ENCODE peak calls at places on chromosomes 11 and 22, in nine cellular contexts. W is HS-5; M is posterior cingulate gyrus; D is astrocyte; B is effector CD4-positive, alpha-beta T cell; R is caudate nucleus; N is Caki2; P is T-helper 9 cell; Y is HEK293T. T is an unnamed sample.

GRCh38 chr11:689630-690029 is 5.4 kb downstream of the DEAF1 start:
- DNase-seq in W (no peak), M (no peak), D (no peak), B (no peak), R (no peak), N (no peak), P (no peak), Y (no peak), T (no peak)

GRCh38 chr11:113382121-113382520 is 5.5 kb upstream of the ANKK1 start:
- DNase-seq in W (no peak), M (no peak), D (no peak), B (no peak), R (no peak), N (no peak), P (no peak), Y (no peak), T (no peak)

GRCh38 chr11:8241373-8242112 is 22.1 kb downstream of the LMO1 start:
- DNase-seq in W (no peak), M (no peak), D (no peak), B (no peak), R (no peak), N (no peak), P (no peak), Y (no peak), T (no peak)

GRCh38 chr11:47861762-47862161 is 13.6 kb upstream of the NUP160 start:
- DNase-seq in W (no peak), M (no peak), D (peak; percentile 70), B (no peak), R (no peak), N (peak; percentile 73), P (no peak), Y (no peak), T (no peak)

GRCh38 chr11:16153951-16154350 is 202.4 kb downstream of the SOX6 start:
- DNase-seq in W (no peak), M (no peak), D (no peak), B (no peak), R (no peak), N (no peak), P (no peak), Y (no peak), T (no peak)

GRCh38 chr22:31346255-31346732 is at the start of gene PATZ1:
- DNase-seq in W (peak; percentile 28), M (peak; percentile 70), D (peak; percentile 54), B (peak; percentile 81), R (peak; percentile 82), N (peak; percentile 89), P (peak; percentile 72), Y (peak; percentile 82), T (peak; percentile 78)

GRCh38 chr11:132140056-132140455 is 769.6 kb downstream of the NTM start:
- DNase-seq in W (no peak), M (no peak), D (no peak), B (no peak), R (no peak), N (no peak), P (no peak), Y (peak; percentile 18), T (no peak)

GRCh38 chr11:74142624-74143023 is 28.2 kb downstream of the C2CD3 start:
- DNase-seq in W (no peak), M (no peak), D (peak; percentile 70), B (no peak), R (no peak), N (no peak), P (no peak), Y (no peak), T (no peak)

GRCh38 chr11:23288001-23288783 is 427.9 kb upstream of the CCDC179 start:
- DNase-seq in W (peak; percentile 81), M (no peak), D (peak; percentile 82), B (no peak), R (no peak), N (peak; percentile 69), P (no peak), Y (no peak), T (no peak)

GRCh38 chr11:76185511-76185910 is 20.8 kb downstream of the WNT11 start:
- DNase-seq in W (no peak), M (no peak), D (no peak), B (no peak), R (no peak), N (no peak), P (no peak), Y (no peak), T (no peak)

GRCh38 chr11:61891331-61892084 is at the start of gene FADS3:
- DNase-seq in W (no peak), M (peak; percentile 81), D (peak; percentile 48), B (peak; percentile 54), R (peak; percentile 76), N (peak; percentile 87), P (peak; percentile 58), Y (peak; percentile 73), T (peak; percentile 42)

GRCh38 chr22:44247346-44247745 is 65.4 kb downstream of the SHISAL1 start:
- DNase-seq in W (no peak), M (no peak), D (no peak), B (no peak), R (no peak), N (no peak), P (no peak), Y (no peak), T (no peak)

GRCh38 chr11:22433517-22433916 is 95.3 kb downstream of the SLC17A6 start:
- DNase-seq in W (no peak), M (no peak), D (no peak), B (no peak), R (no peak), N (no peak), P (no peak), Y (no peak), T (no peak)

GRCh38 chr11:118870396-118871343 is 13.0 kb upstream of the CXCR5 start:
- DNase-seq in W (no peak), M (peak; percentile 64), D (no peak), B (no peak), R (peak; percentile 21), N (peak; percentile 72), P (no peak), Y (no peak), T (no peak)